ENCODE peak calls at places on chromosome 19, in four cellular contexts. F is fibroblast of lung, G is substantia nigra, O is H9. B is an unnamed sample.

GRCh38 chr19:6067975-6068374 is 42.3 kb downstream of the RFX2 start:
- DNase-seq in F (no peak), G (no peak), O (no peak), B (no peak)

GRCh38 chr19:44685877-44686276 is 13.1 kb upstream of the CEACAM16 start:
- DNase-seq in F (peak), G (no peak), O (no peak), B (no peak)

GRCh38 chr19:29170554-29170953 is 42.4 kb downstream of the UQCRFS1 start:
- DNase-seq in F (no peak), G (no peak), O (no peak), B (no peak)

GRCh38 chr19:44738161-44738535 is 10.4 kb upstream of the BCL3 start:
- DNase-seq in F (no peak), G (no peak), O (no peak), B (no peak)

GRCh38 chr19:2592824-2593223 is 109.7 kb downstream of the GNG7 start:
- DNase-seq in F (no peak), G (no peak), O (no peak), B (no peak)

GRCh38 chr19:48859711-48860572 is 8.5 kb downstream of the PLEKHA4 start:
- DNase-seq in F (no peak), G (no peak), O (peak), B (no peak)

GRCh38 chr19:30788105-30788765 is 416.1 kb downstream of the ZNF536 start:
- DNase-seq in F (no peak), G (no peak), O (no peak), B (no peak)

GRCh38 chr19:47109541-47110375 is 3.8 kb downstream of the ZC3H4 start:
- DNase-seq in F (peak), G (no peak), O (no peak), B (no peak)

GRCh38 chr19:49581007-49581508 is at the start of gene PRRG2:
- DNase-seq in F (no peak), G (no peak), O (peak), B (no peak)

GRCh38 chr19:13038306-13039210 is 43.3 kb downstream of the NFIX start:
- DNase-seq in F (no peak), G (no peak), O (no peak), B (no peak)

GRCh38 chr19:13040232-13040915 is 45.1 kb downstream of the NFIX start:
- DNase-seq in F (no peak), G (no peak), O (no peak), B (no peak)

GRCh38 chr19:13040916-13041292 is 45.6 kb downstream of the NFIX start:
- DNase-seq in F (no peak), G (no peak), O (no peak), B (no peak)

GRCh38 chr19:13037718-13038117 is 42.4 kb downstream of the NFIX start:
- DNase-seq in F (no peak), G (no peak), O (no peak), B (no peak)

GRCh38 chr19:13039211-13039789 is 44.0 kb downstream of the NFIX start:
- DNase-seq in F (no peak), G (no peak), O (no peak), B (no peak)
- H3K27ac ChIP-seq in F (peak), G (peak), O (no peak), B (peak)

GRCh38 chr19:53182202-53182601 is 11.0 kb downstream of the ZNF665 start:
- DNase-seq in F (peak), G (no peak), O (no peak), B (no peak)
- H3K27ac ChIP-seq in F (no peak), G (no peak), O (no peak), B (no peak)

GRCh38 chr19:35314858-35315470 is 14.0 kb upstream of the CD22 start:
- DNase-seq in F (no peak), G (no peak), O (no peak), B (no peak)

GRCh38 chr19:35311901-35312665 is 16.9 kb upstream of the CD22 start:
- DNase-seq in F (no peak), G (no peak), O (no peak), B (no peak)

GRCh38 chr19:35315883-35316282 is 13.1 kb upstream of the CD22 start:
- DNase-seq in F (no peak), G (no peak), O (no peak), B (no peak)

GRCh38 chr19:35313614-35314013 is 15.4 kb upstream of the CD22 start:
- DNase-seq in F (no peak), G (no peak), O (no peak), B (no peak)

GRCh38 chr19:35314031-35314430 is 15.0 kb upstream of the CD22 start:
- DNase-seq in F (no peak), G (no peak), O (no peak), B (no peak)
- H3K27ac ChIP-seq in F (no peak), G (peak), O (no peak), B (no peak)

GRCh38 chr19:7262470-7262869 is 31.7 kb downstream of the INSR start:
- DNase-seq in F (no peak), G (no peak), O (no peak), B (no peak)
- H3K27ac ChIP-seq in F (no peak), G (peak), O (no peak), B (no peak)

GRCh38 chr19:1068111-1069001 is 1.4 kb downstream of the ARHGAP45 start:
- DNase-seq in F (no peak), G (no peak), O (no peak), B (no peak)
- H3K27ac ChIP-seq in F (no peak), G (peak), O (no peak), B (no peak)